ENCODE peak calls at places on chromosomes 16 and 17, in nine cellular contexts. B is psoas muscle; Y is activated B cell treated with CpG ODN at 0.5 μM for 24 hours; T is body of pancreas; U is keratinocyte; X is transverse colon; S is lung; N is CD8-positive, alpha-beta T cell; H is AG10803. M is an unnamed sample.
A peak's percentile ranks its signal among the peaks of the same experiment; 100 is the strongest.

GRCh38 chr16:84247341-84247740 is 7.5 kb upstream of the KCNG4 start:
- DNase-seq in T (no peak), U (no peak), H (no peak), S (no peak), X (no peak), B (no peak), Y (no peak), N (no peak), M (no peak)

GRCh38 chr16:15435216-15435864 is 952 bp downstream of the BMERB1 start:
- DNase-seq in U (no peak), X (no peak), Y (no peak), B (no peak), T (peak; percentile 36), N (no peak), H (no peak), S (no peak), M (no peak)

GRCh38 chr16:67441289-67441753 is 10.4 kb downstream of the HSD11B2 start:
- DNase-seq in B (peak; percentile 77), S (peak; percentile 79), H (no peak), U (no peak), Y (no peak), N (no peak), T (peak; percentile 96), X (peak; percentile 95), M (no peak)

GRCh38 chr16:29809850-29810698 is 1.9 kb upstream of the PRRT2 start:
- DNase-seq in U (no peak), S (no peak), Y (no peak), N (peak; percentile 68), H (no peak), B (peak; percentile 54), X (no peak), T (no peak), M (no peak)

GRCh38 chr17:60086822-60087591 is 8.3 kb upstream of the HEATR6 start:
- DNase-seq in T (no peak), S (peak; percentile 54), Y (no peak), X (no peak), U (no peak), B (no peak), N (no peak), H (peak; percentile 87), M (no peak)

GRCh38 chr16:75996491-75996890 is 270.2 kb upstream of the CPHXL start:
- DNase-seq in H (no peak), Y (no peak), S (no peak), N (no peak), T (no peak), U (no peak), B (no peak), X (no peak), M (no peak)

GRCh38 chr16:11181889-11182279 is 74.1 kb downstream of the SOCS1 start:
- DNase-seq in B (no peak), H (peak; percentile 24), N (no peak), S (no peak), T (no peak), Y (no peak), U (no peak), X (peak; percentile 42), M (no peak)

GRCh38 chr16:9144106-9144505 is 52.7 kb downstream of the HAPSTR1 start:
- DNase-seq in B (peak; percentile 23), T (no peak), S (no peak), N (no peak), H (no peak), X (no peak), U (no peak), Y (no peak), M (no peak)

GRCh38 chr16:75491876-75492275 is 3.4 kb downstream of the CHST6 start:
- DNase-seq in T (peak; percentile 38), N (no peak), Y (no peak), S (no peak), X (no peak), U (no peak), B (no peak), H (no peak), M (no peak)

GRCh38 chr16:48231675-48232214 is 12.4 kb upstream of the LONP2 start:
- DNase-seq in H (peak; percentile 53), U (no peak), X (peak; percentile 30), T (peak; percentile 31), S (no peak), B (no peak), Y (no peak), N (peak; percentile 13), M (peak; percentile 69)
- TF ChIP-seq CTCF in H (peak; percentile 71), U (peak; percentile 59), X (no peak), T (peak; percentile 28), S (no peak), B (peak; percentile 21), Y (no peak), N (peak; percentile 39), M (peak; percentile 65)

GRCh38 chr17:11980813-11981212 is 16.5 kb downstream of the ZNF18 start:
- DNase-seq in T (no peak), B (no peak), S (no peak), U (no peak), N (no peak), H (no peak), X (no peak), Y (no peak), M (no peak)
- TF ChIP-seq CTCF in T (no peak), B (no peak), S (no peak), U (peak; percentile 37), N (no peak), H (peak; percentile 35), X (no peak), Y (no peak), M (no peak)

GRCh38 chr16:46918905-46919792 is 35.0 kb downstream of the GPT2 start:
- DNase-seq in B (no peak), X (peak; percentile 22), S (no peak), T (peak; percentile 96), N (no peak), H (no peak), Y (peak; percentile 34), U (no peak), M (peak; percentile 86)
- TF ChIP-seq CTCF in B (no peak), X (no peak), S (no peak), T (no peak), N (no peak), H (no peak), Y (no peak), U (no peak), M (peak; percentile 30)

DNA sequence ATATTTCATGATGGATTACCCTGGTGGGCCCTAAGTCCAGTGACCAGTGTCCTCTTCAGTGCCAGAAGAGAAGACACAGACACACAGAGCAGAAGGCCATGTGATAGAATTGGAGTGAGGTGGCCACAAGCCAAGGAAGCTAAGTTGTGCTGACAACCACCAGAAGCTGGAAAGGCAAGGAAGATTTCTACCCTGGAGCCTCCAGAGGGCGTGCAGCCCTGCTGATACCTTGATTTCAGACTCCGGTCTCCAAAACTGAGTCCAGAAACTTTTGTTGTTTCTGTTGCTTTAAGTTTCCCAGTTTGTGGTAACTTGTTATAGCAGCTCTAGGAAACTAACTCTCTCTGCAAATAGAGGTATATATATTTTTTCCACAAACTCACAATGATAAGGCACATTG is 396.6 kb upstream of the ASIC2 start:
- DNase-seq in U (no peak), X (no peak), B (no peak), H (no peak), S (no peak), N (no peak), T (no peak), Y (no peak), M (no peak)
- TF ChIP-seq CTCF in U (no peak), X (no peak), B (no peak), H (peak; percentile 21), S (no peak), N (no peak), T (no peak), Y (no peak), M (peak; percentile 5)

DNA sequence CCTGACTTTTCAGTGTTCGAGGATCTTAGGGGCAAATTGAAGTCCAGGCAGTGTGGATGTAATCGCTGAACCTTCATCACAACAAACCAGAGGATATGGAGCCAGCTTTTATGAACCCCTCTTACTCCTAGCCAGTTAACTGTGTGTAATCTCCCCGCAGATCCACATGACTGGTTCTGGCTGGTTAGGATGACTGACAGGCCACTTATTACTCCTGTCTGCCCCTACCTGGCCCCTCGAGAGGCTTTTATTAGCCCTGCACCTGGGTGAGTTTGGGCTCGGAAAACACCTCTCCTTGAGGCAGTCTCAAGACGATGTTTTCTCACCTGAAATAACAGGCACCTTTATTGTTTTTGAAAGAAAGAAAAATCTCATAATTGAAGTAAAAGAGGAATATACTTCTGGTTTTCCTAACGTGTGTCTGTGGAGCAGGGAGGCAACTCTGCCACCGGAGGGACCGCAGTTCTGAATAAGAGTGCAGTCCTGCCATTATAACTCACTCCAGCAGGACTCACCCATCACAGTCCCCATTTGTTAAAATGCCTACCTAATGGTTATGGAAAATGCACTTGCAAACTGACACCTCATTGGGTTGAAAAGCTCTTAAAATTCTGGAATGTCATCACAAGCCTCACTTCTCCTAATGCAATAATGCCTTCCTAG is 291.9 kb upstream of the N4BP1 start:
- DNase-seq in T (no peak), U (no peak), H (no peak), N (no peak), S (no peak), Y (no peak), B (no peak), X (no peak), M (no peak)
- TF ChIP-seq CTCF in T (no peak), U (no peak), H (peak; percentile 12), N (no peak), S (no peak), Y (no peak), B (no peak), X (no peak), M (no peak)

GRCh38 chr16:50645858-50646257 is 35.3 kb downstream of the SNX20 start:
- DNase-seq in B (no peak), T (no peak), S (no peak), H (no peak), X (no peak), U (no peak), Y (no peak), N (no peak), M (no peak)

GRCh38 chr16:50644245-50644644 is 36.9 kb downstream of the SNX20 start:
- DNase-seq in Y (no peak), S (no peak), U (no peak), B (no peak), X (no peak), H (no peak), T (no peak), N (no peak), M (no peak)

GRCh38 chr16:50646345-50646744 is 34.8 kb downstream of the SNX20 start:
- DNase-seq in Y (no peak), U (no peak), S (no peak), T (no peak), X (no peak), B (no peak), H (no peak), N (no peak), M (no peak)

GRCh38 chr16:50643192-50643591 is 37.9 kb downstream of the SNX20 start:
- DNase-seq in T (no peak), H (peak; percentile 6), X (no peak), Y (no peak), S (no peak), B (no peak), N (no peak), U (no peak), M (no peak)

GRCh38 chr16:50644730-50645129 is 36.4 kb downstream of the SNX20 start:
- DNase-seq in N (peak; percentile 48), H (peak; percentile 76), U (no peak), X (peak; percentile 26), Y (no peak), T (peak; percentile 54), B (no peak), S (no peak), M (peak; percentile 73)
- TF ChIP-seq CTCF in N (peak; percentile 46), H (peak; percentile 62), U (peak; percentile 25), X (peak; percentile 32), Y (no peak), T (peak; percentile 52), B (no peak), S (no peak), M (peak; percentile 50)